ENCODE peak calls at places on chromosomes 5 and 9, in four cellular contexts. L is AG04449, Q is ovary, A is GM06990. B is an unnamed sample.

GRCh38 chr5:170249360-170249759 is 16.6 kb downstream of the C5orf58 start:
- DNase-seq in L (no peak), Q (no peak), A (no peak), B (no peak)

GRCh38 chr9:112043423-112043822 is 131.7 kb downstream of the SUSD1 start:
- DNase-seq in L (no peak), Q (no peak), A (no peak), B (no peak)

GRCh38 chr5:109195667-109196066 is 214.1 kb downstream of the PJA2 start:
- DNase-seq in L (no peak), Q (no peak), A (no peak), B (no peak)

GRCh38 chr9:127955294-127956015 is 17.8 kb upstream of the DPM2 start:
- DNase-seq in L (no peak), Q (no peak), A (no peak), B (peak)

GRCh38 chr9:116151966-116152381 is 1.6 kb upstream of the PAPPA start:
- DNase-seq in L (peak), Q (no peak), A (no peak), B (no peak)

GRCh38 chr9:132381966-132382541 is 24.6 kb downstream of the TTF1 start:
- DNase-seq in L (no peak), Q (no peak), A (peak), B (peak)

GRCh38 chr9:93071464-93071863 is 13.0 kb downstream of the SUSD3 start:
- DNase-seq in L (no peak), Q (no peak), A (no peak), B (no peak)

GRCh38 chr5:139389701-139390638 is at the start of gene MZB1:
- DNase-seq in L (no peak), Q (no peak), A (peak), B (peak)

GRCh38 chr9:91857291-91857781 is 92.7 kb downstream of the ROR2 start:
- DNase-seq in L (no peak), Q (no peak), A (no peak), B (no peak)

GRCh38 chr9:122036988-122037387 is 56.1 kb downstream of the TTLL11 start:
- DNase-seq in L (no peak), Q (no peak), A (no peak), B (no peak)

GRCh38 chr5:142446131-142446959 is 121.5 kb upstream of the SPRY4 start:
- DNase-seq in L (no peak), Q (no peak), A (no peak), B (no peak)

GRCh38 chr5:173826179-173826920 is 61.8 kb upstream of the CPEB4 start:
- DNase-seq in L (no peak), Q (no peak), A (no peak), B (no peak)

GRCh38 chr5:128857061-128857677 is 108.1 kb upstream of the SLC27A6 start:
- DNase-seq in L (no peak), Q (no peak), A (no peak), B (no peak)

GRCh38 chr5:179427032-179427675 is 81.9 kb upstream of the ADAMTS2 start:
- DNase-seq in L (no peak), Q (no peak), A (no peak), B (no peak)

GRCh38 chr5:55597014-55597981 is 62.5 kb upstream of the PLPP1 start:
- DNase-seq in L (no peak), Q (peak), A (no peak), B (no peak)

GRCh38 chr5:101561018-101561417 is 657.9 kb upstream of the ST8SIA4 start:
- DNase-seq in L (no peak), Q (no peak), A (no peak), B (no peak)

GRCh38 chr5:157519579-157520253 is 55.9 kb downstream of the ADAM19 start:
- DNase-seq in L (no peak), Q (no peak), A (peak), B (peak)

GRCh38 chr9:123322771-123323481 is 33.1 kb upstream of the CRB2 start:
- DNase-seq in L (no peak), Q (no peak), A (peak), B (peak)

GRCh38 chr9:130298663-130299279 is 33.2 kb downstream of the HMCN2 start:
- DNase-seq in L (no peak), Q (no peak), A (no peak), B (no peak)

GRCh38 chr9:107751522-107752235 is 262.1 kb upstream of the KLF4 start:
- DNase-seq in L (peak), Q (no peak), A (peak), B (peak)

GRCh38 chr9:93119953-93120845 is 13.9 kb downstream of the NINJ1 start:
- DNase-seq in L (no peak), Q (peak), A (peak), B (peak)

GRCh38 chr5:91302958-91303357 is 80.2 kb downstream of the ARRDC3 start:
- DNase-seq in L (no peak), Q (no peak), A (no peak), B (no peak)

GRCh38 chr9:81414836-81415235 is 274.5 kb downstream of the TLE1 start:
- DNase-seq in L (no peak), Q (no peak), A (no peak), B (no peak)

GRCh38 chr9:106075991-106076390 is 381.6 kb downstream of the TMEM38B start:
- DNase-seq in L (peak), Q (no peak), A (no peak), B (no peak)

GRCh38 chr5:16855475-16855874 is 80.6 kb downstream of the MYO10 start:
- DNase-seq in L (no peak), Q (no peak), A (no peak), B (no peak)

GRCh38 chr9:21615446-21615845 is 133.3 kb upstream of the IFNE start:
- DNase-seq in L (no peak), Q (no peak), A (no peak), B (no peak)

GRCh38 chr5:139837711-139838380 is 42.2 kb downstream of the PSD2 start:
- DNase-seq in L (no peak), Q (no peak), A (no peak), B (no peak)

GRCh38 chr5:78102498-78102897 is 192.0 kb downstream of the AP3B1 start:
- DNase-seq in L (no peak), Q (no peak), A (no peak), B (no peak)

GRCh38 chr9:20848490-20848889 is 164.4 kb downstream of the FOCAD start:
- DNase-seq in L (no peak), Q (no peak), A (no peak), B (no peak)

GRCh38 chr5:1193591-1193985 is 7.8 kb upstream of the SLC6A19 start:
- DNase-seq in L (no peak), Q (no peak), A (no peak), B (no peak)

GRCh38 chr9:3385871-3386270 is 139.9 kb downstream of the RFX3 start:
- DNase-seq in L (no peak), Q (no peak), A (peak), B (peak)

GRCh38 chr5:131595088-131596033 is 39.7 kb downstream of the RAPGEF6 start:
- DNase-seq in L (no peak), Q (no peak), A (no peak), B (peak)

DNA sequence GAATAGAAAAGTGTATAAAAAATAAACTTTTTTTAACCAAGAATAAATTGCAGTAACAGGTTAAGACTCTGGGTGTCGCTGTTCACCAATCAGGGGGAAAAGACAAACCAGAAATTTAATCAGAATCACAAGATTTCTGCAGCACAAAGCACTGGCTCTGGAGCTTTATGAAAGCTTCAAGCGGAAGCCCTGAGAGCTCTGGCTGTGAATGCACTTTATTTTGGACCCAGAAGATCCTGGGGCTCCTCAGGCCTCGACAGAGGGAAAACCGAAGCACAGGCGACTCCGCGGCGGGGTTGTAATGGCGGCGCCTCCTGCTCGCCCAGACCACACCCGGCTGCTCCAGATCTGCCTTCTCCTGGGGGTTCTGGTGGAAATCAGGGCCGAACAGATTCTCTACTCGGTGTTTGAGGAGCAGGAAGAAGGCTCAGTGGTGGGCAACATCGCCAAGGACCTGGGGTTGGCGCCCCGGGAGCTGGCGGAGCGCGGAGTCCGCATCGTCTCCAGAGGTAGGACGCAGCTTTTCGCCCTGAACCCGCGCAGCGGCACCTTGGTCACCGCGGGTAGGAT is at the start of gene PCDHGA4:
- DNase-seq in L (no peak), Q (no peak), A (no peak), B (no peak)
- TF ChIP-seq CTCF in L (peak), Q (no peak), A (peak), B (peak)

DNA sequence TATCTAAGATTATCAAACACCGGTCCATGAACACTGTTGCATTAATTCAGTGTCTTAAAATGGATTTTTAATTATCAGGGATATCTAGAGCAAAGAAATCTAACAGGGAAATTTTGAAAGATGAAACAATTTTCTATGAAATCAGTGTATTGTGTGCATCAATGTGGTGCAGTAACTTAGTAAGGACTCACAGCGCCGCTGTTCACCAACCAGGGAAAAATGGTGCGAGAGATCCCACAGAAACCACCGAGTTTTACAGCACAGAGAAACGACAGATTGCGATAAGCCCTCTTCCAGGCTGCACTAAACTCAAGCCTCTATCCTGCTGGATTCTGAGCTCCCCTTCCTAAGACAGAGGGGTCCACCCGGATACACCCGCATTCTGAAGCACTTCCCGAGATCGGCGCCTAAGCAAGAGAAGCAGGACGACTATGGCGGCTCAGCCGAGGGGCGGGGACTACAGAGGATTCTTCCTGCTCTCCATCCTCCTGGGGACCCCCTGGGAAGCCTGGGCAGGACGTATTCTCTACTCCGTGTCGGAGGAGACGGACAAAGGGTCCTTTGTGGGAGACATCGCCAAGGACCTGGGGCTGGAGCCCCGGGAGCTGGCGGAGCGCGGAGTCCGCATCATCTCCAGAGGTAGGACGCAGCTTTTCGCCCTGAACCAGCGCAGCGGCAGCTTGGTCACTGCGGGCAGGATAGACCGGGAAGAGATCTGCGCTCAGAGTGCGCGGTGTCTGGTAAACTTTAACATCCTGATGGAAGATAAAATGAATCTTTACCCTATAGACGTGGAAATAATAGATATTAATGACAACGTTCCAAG is at the start of gene PCDHGA7:
- DNase-seq in L (no peak), Q (no peak), A (no peak), B (peak)
- TF ChIP-seq CTCF in L (peak), Q (no peak), A (no peak), B (peak)

GRCh38 chr5:122559676-122560075 is 215.2 kb upstream of the SNX2 start:
- DNase-seq in L (no peak), Q (no peak), A (no peak), B (no peak)
- TF ChIP-seq CTCF in L (no peak), Q (no peak), A (no peak), B (no peak)

GRCh38 chr9:124840300-124840833 is 12.9 kb upstream of the WDR38 start:
- DNase-seq in L (no peak), Q (no peak), A (no peak), B (no peak)
- TF ChIP-seq CTCF in L (peak), Q (no peak), A (peak), B (peak)

DNA sequence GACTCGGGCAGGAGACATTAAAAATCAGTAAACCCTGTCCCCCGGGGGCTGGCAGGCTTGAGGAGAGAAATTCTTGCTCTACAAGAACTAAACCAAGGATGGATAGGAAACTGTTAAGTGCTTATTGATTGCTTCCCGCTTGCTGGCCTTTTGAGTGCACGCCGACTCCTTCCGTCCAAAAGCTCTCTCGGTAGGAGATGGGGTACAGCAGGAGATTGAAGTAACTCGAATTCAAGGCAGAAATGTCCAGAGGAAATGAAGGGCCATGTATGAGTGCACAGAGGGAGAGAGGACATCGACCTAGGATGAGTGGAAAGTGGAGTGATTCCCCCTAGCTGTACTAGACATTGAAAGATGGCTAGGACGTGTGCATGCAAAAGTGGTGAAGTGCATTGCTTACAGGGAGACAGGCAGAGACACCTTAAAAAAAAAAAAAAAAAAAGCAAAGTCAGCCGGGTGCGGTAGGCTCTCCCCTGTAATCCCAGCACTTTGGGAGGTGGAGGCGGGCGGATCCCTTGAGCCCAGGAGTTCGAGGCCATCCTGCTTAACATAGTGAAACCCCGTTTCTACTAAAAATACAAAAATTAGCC is 962 bp downstream of the RECK start:
- DNase-seq in L (no peak), Q (no peak), A (no peak), B (no peak)
- TF ChIP-seq CTCF in L (no peak), Q (no peak), A (no peak), B (no peak)

DNA sequence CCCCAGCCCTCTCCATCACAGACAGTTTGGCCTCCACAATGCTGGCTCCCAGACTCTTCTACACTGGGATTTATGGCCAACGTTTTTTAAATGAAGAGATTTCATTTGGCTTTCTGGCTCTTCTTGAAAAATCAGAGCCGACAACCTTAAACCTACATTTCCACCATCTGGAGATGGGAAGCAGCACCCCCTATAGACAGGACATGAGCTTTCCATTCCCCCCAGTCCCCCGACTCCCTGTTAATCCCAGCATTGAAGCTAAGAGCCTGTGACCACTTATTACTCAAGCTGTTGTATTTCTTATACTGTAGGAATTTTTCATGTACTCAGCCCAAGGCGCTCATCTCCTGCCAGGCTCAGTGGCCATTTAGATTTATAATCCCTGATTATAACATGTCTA is 34.0 kb upstream of the AFAP1L1 start:
- DNase-seq in L (no peak), Q (no peak), A (no peak), B (no peak)
- TF ChIP-seq CTCF in L (no peak), Q (no peak), A (no peak), B (no peak)

GRCh38 chr9:69817202-69817601 is 3.4 kb upstream of the CFAP95 start:
- DNase-seq in L (no peak), Q (no peak), A (no peak), B (no peak)

GRCh38 chr9:69820955-69821788 is 555 bp downstream of the CFAP95 start:
- DNase-seq in L (no peak), Q (no peak), A (no peak), B (no peak)

GRCh38 chr9:69824497-69825252 is 4.1 kb downstream of the CFAP95 start:
- DNase-seq in L (no peak), Q (no peak), A (no peak), B (no peak)

GRCh38 chr9:69818946-69819345 is 1.7 kb upstream of the CFAP95 start:
- DNase-seq in L (no peak), Q (no peak), A (no peak), B (no peak)

DNA sequence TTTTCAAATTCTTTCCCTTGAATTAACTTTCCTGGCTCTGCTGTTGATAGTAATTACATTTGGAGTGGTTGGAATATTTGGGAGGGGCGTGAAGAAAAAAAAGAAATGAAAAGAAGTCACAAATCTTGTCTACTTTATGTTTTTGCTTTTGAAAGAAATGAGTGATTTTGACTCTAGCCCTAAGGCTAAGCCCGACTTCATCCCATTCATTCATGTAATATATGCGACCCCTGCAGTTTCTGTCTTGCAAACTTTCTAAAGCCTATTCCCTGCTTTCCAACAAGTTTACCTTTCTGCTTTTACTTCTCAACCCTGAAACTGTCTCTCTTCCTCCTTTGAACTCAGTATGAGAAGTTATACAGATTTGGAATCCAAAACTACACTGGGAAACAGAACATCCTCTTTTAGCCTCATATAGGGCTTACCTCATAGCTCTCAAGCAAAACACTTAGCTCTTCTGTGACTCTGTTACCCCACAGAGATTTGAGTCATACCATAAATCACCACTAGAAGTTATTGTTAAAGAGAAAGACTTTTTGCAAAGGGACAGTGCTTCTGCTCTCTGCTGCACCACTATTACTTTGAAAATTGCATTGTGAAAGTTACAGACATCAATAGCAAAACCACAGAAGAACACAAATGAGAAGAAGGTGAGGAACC is 1.6 kb downstream of the CFAP95 start:
- DNase-seq in L (peak), Q (no peak), A (peak), B (peak)
- TF ChIP-seq CTCF in L (no peak), Q (no peak), A (no peak), B (no peak)

GRCh38 chr5:88602584-88602983 is 280.4 kb downstream of the MEF2C start:
- DNase-seq in L (no peak), Q (no peak), A (no peak), B (peak)
- TF ChIP-seq CTCF in L (no peak), Q (no peak), A (peak), B (peak)

GRCh38 chr5:98109561-98110006 is 663.9 kb upstream of the RGMB start:
- DNase-seq in L (peak), Q (no peak), A (no peak), B (no peak)

GRCh38 chr5:98108497-98108896 is 665.0 kb upstream of the RGMB start:
- DNase-seq in L (peak), Q (no peak), A (no peak), B (no peak)

GRCh38 chr5:98110270-98110669 is 663.2 kb upstream of the RGMB start:
- DNase-seq in L (peak), Q (no peak), A (no peak), B (no peak)

GRCh38 chr5:98110791-98111190 is 662.7 kb upstream of the RGMB start:
- DNase-seq in L (no peak), Q (no peak), A (no peak), B (no peak)

GRCh38 chr5:98111686-98112085 is 661.8 kb upstream of the RGMB start:
- DNase-seq in L (no peak), Q (no peak), A (no peak), B (no peak)
- TF ChIP-seq CTCF in L (peak), Q (no peak), A (no peak), B (no peak)

GRCh38 chr5:83564069-83564749 is 92.7 kb downstream of the VCAN start:
- DNase-seq in L (no peak), Q (no peak), A (no peak), B (peak)
- TF ChIP-seq CTCF in L (peak), Q (peak), A (peak), B (peak)